ENCODE peak calls at places on chromosomes 1 and 21, in eight cellular contexts. F, U, D, Q, C, B, W and A are unnamed samples.
A peak's percentile ranks its signal among the peaks of the same experiment; 100 is the strongest.

GRCh38 chr1:151011154-151011850 is 3.1 kb downstream of the PRUNE1 start:
- DNase-seq in F (no peak), U (no peak), D (no peak), Q (peak; percentile 6), C (no peak), B (peak; percentile 23), W (no peak), A (no peak)

GRCh38 chr1:240824238-240824637 is 212.3 kb upstream of the GREM2 start:
- DNase-seq in F (no peak), U (no peak), D (no peak), Q (no peak), C (no peak), B (no peak), W (no peak), A (no peak)

GRCh38 chr1:234977891-234978396 is 150.7 kb downstream of the TOMM20 start:
- DNase-seq in F (no peak), U (no peak), D (no peak), Q (peak; percentile 52), C (no peak), B (peak; percentile 74), W (no peak), A (no peak)

GRCh38 chr1:226680653-226681052 is 58.4 kb downstream of the ITPKB start:
- DNase-seq in F (no peak), U (no peak), D (no peak), Q (no peak), C (no peak), B (no peak), W (no peak), A (no peak)

GRCh38 chr1:91500756-91501526 is at the start of gene CDC7:
- DNase-seq in F (peak; percentile 65), U (peak; percentile 79), D (peak; percentile 91), Q (peak; percentile 89), C (peak; percentile 92), B (peak; percentile 91), W (peak; percentile 66), A (peak; percentile 80)

GRCh38 chr1:27527857-27528700 is 38.1 kb upstream of the WASF2 start:
- DNase-seq in F (peak; percentile 72), U (no peak), D (peak; percentile 60), Q (no peak), C (peak; percentile 75), B (peak; percentile 97), W (peak; percentile 24), A (peak; percentile 44)

GRCh38 chr1:205961970-205962820 is 18.9 kb upstream of the SLC26A9 start:
- DNase-seq in F (no peak), U (no peak), D (no peak), Q (peak; percentile 43), C (peak; percentile 48), B (peak; percentile 38), W (no peak), A (no peak)

GRCh38 chr1:91741301-91741700 is 144.7 kb downstream of the TGFBR3 start:
- DNase-seq in F (no peak), U (no peak), D (no peak), Q (no peak), C (no peak), B (no peak), W (no peak), A (no peak)

GRCh38 chr1:67339623-67340343 is 32.1 kb downstream of the IL12RB2 start:
- DNase-seq in F (no peak), U (no peak), D (no peak), Q (peak; percentile 84), C (no peak), B (no peak), W (no peak), A (no peak)

GRCh38 chr1:197464039-197464438 is 196.0 kb downstream of the CRB1 start:
- DNase-seq in F (no peak), U (no peak), D (peak; percentile 4), Q (no peak), C (no peak), B (peak; percentile 98), W (no peak), A (no peak)

GRCh38 chr21:40850071-40850470 is 3.1 kb upstream of the DSCAM start:
- DNase-seq in F (no peak), U (no peak), D (no peak), Q (no peak), C (no peak), B (peak; percentile 68), W (no peak), A (no peak)

GRCh38 chr1:31666290-31666963 is 21.8 kb upstream of the PEF1 start:
- DNase-seq in F (no peak), U (no peak), D (no peak), Q (peak; percentile 87), C (no peak), B (peak; percentile 91), W (no peak), A (no peak)

GRCh38 chr1:89974211-89974610 is 20.7 kb upstream of the ZNF326 start:
- DNase-seq in F (no peak), U (no peak), D (no peak), Q (peak; percentile 43), C (no peak), B (no peak), W (no peak), A (no peak)

GRCh38 chr1:33338495-33339211 is 17.8 kb upstream of the A3GALT2 start:
- DNase-seq in F (no peak), U (no peak), D (no peak), Q (peak; percentile 75), C (peak; percentile 28), B (peak; percentile 12), W (no peak), A (no peak)

GRCh38 chr1:218201601-218202000 is 83.5 kb upstream of the RRP15 start:
- DNase-seq in F (no peak), U (no peak), D (no peak), Q (no peak), C (no peak), B (no peak), W (no peak), A (no peak)

GRCh38 chr1:27672750-27673112 is 739 bp upstream of the IFI6 start:
- DNase-seq in F (no peak), U (no peak), D (no peak), Q (peak; percentile 59), C (no peak), B (peak; percentile 43), W (no peak), A (no peak)